ENCODE peak calls at places on chromosome 12, in four cellular contexts. One of them, this sample, is unnamed.
A peak's percentile ranks its signal among the peaks of the same experiment; 100 is the strongest.

GRCh38 chr12:92953747-92954146 is 24.7 kb upstream of the EEA1 start:
- DNase-seq in heart right ventricle: no peak
- DNase-seq in adrenal gland: no peak
- DNase-seq in testis: no peak
- DNase-seq in this sample: no peak

GRCh38 chr12:1272132-1272531 is 281.1 kb downstream of the ERC1 start:
- DNase-seq in heart right ventricle: no peak
- DNase-seq in adrenal gland: no peak
- DNase-seq in testis: no peak
- DNase-seq in this sample: no peak

GRCh38 chr12:107884769-107885694 is 110.5 kb downstream of the ASCL4 start:
- DNase-seq in heart right ventricle: peak; percentile 38
- DNase-seq in adrenal gland: peak; percentile 66
- DNase-seq in testis: peak; percentile 59
- DNase-seq in this sample: peak; percentile 68

GRCh38 chr12:29149691-29150382 is 759 bp downstream of the FAR2 start:
- DNase-seq in heart right ventricle: no peak
- DNase-seq in adrenal gland: no peak
- DNase-seq in testis: no peak
- DNase-seq in this sample: peak; percentile 72

GRCh38 chr12:42325326-42325775 is 543 bp downstream of the ZCRB1 start:
- DNase-seq in heart right ventricle: no peak
- DNase-seq in adrenal gland: no peak
- DNase-seq in testis: no peak
- DNase-seq in this sample: no peak

GRCh38 chr12:91781114-91781513 is 364.5 kb downstream of the BTG1 start:
- DNase-seq in heart right ventricle: no peak
- DNase-seq in adrenal gland: no peak
- DNase-seq in testis: no peak
- DNase-seq in this sample: no peak

GRCh38 chr12:15978431-15978950 is 67.4 kb downstream of the DERA start:
- DNase-seq in heart right ventricle: no peak
- DNase-seq in adrenal gland: no peak
- DNase-seq in testis: no peak
- DNase-seq in this sample: no peak

GRCh38 chr12:17511369-17511768 is 578.6 kb downstream of the RERGL start:
- DNase-seq in heart right ventricle: no peak
- DNase-seq in adrenal gland: no peak
- DNase-seq in testis: no peak
- DNase-seq in this sample: peak; percentile 16

GRCh38 chr12:100992194-100992593 is 197.6 kb downstream of the ANO4 start:
- DNase-seq in heart right ventricle: no peak
- DNase-seq in adrenal gland: no peak
- DNase-seq in testis: no peak
- DNase-seq in this sample: no peak

GRCh38 chr12:118448341-118448740 is 72.0 kb downstream of the SUDS3 start:
- DNase-seq in heart right ventricle: no peak
- DNase-seq in adrenal gland: peak; percentile 9
- DNase-seq in testis: no peak
- DNase-seq in this sample: no peak

GRCh38 chr12:53325539-53326061 is 4.2 kb upstream of the AAAS start:
- DNase-seq in heart right ventricle: no peak
- DNase-seq in adrenal gland: peak; percentile 59
- DNase-seq in testis: peak; percentile 33
- DNase-seq in this sample: peak; percentile 91

GRCh38 chr12:20798561-20798960 is 11.9 kb upstream of the SLCO1B3 start:
- DNase-seq in heart right ventricle: no peak
- DNase-seq in adrenal gland: no peak
- DNase-seq in testis: no peak
- DNase-seq in this sample: peak; percentile 10

GRCh38 chr12:104464899-104465298 is 8.2 kb downstream of the CHST11 start:
- DNase-seq in heart right ventricle: no peak
- DNase-seq in adrenal gland: no peak
- DNase-seq in testis: no peak
- DNase-seq in this sample: no peak

GRCh38 chr12:2101798-2102197 is 49.0 kb downstream of the CACNA1C start:
- DNase-seq in heart right ventricle: no peak
- DNase-seq in adrenal gland: no peak
- DNase-seq in testis: no peak
- DNase-seq in this sample: no peak

GRCh38 chr12:7190268-7191055 is 976 bp downstream of the PEX5 start:
- DNase-seq in heart right ventricle: peak; percentile 18
- DNase-seq in adrenal gland: peak; percentile 44
- DNase-seq in testis: peak; percentile 72
- DNase-seq in this sample: peak; percentile 56

GRCh38 chr12:101256271-101256670 is 23.6 kb upstream of the UTP20 start:
- DNase-seq in heart right ventricle: no peak
- DNase-seq in adrenal gland: no peak
- DNase-seq in testis: no peak
- DNase-seq in this sample: no peak

GRCh38 chr12:16949351-16949750 is 343.4 kb upstream of the LMO3 start:
- DNase-seq in heart right ventricle: no peak
- DNase-seq in adrenal gland: no peak
- DNase-seq in testis: no peak
- DNase-seq in this sample: no peak

DNA sequence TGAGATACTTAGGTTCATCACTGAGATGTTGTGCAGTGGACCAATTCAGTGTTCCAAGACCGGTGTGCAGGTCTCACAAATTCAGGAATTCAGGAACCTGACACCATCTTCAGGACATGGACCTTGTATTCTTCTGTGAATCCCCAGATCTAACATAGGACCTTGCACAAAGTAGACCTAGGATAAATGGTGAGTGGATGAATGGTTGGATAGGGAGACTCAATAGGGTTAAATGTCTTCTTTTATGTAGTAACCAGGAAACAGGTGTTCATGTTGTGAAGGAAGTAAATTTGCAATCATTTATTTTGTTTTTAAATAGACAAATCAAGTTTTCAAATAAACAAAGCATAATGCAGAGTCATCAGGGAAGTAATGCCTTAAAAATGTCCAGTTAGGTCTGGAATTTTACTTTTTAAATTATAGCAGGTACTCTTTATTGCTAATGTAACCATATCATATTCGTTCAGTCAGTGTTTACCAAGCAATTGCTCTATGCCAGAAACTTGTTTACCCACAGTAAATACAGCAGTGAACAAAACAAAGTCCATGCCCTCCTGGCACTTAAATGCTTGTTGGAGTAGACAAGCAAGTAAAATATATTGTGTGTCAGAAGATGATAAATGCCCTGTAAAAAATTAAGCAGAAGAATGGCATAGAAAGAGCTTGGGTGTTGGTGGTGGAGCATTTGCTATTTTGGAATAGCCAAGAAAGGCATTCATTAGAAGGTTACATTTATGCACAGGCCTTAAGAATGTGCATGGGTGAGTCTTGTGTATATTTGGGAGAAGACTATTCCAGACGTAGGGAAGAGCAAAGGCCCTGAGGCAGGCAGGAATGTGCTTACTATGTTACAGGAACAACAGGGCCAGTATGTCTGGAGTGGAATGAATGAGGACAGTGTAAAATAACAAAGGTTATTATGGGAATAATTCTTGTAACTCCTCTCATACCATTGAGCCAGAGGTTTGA is 26.3 kb downstream of the RXYLT1 start:
- DNase-seq in heart right ventricle: no peak
- DNase-seq in adrenal gland: no peak
- DNase-seq in testis: no peak
- DNase-seq in this sample: no peak
- H3K4me3 ChIP-seq in heart right ventricle: no peak overlapping the region
- H3K4me3 ChIP-seq in adrenal gland: no peak overlapping the region
- H3K4me3 ChIP-seq in testis: no peak overlapping the region
- H3K4me3 ChIP-seq in this sample: no peak overlapping the region

GRCh38 chr12:49905718-49906314 is 2.1 kb upstream of the FAIM2 start:
- DNase-seq in heart right ventricle: no peak
- DNase-seq in adrenal gland: no peak
- DNase-seq in testis: no peak
- DNase-seq in this sample: no peak
- H3K27me3 ChIP-seq in heart right ventricle: peaks cover 25% of the 10 kb centered on the region
- H3K27me3 ChIP-seq in adrenal gland: no peaks in the 10 kb centered on the region
- H3K27me3 ChIP-seq in testis: no peaks in the 10 kb centered on the region
- H3K27me3 ChIP-seq in this sample: peaks cover 21% of the 10 kb centered on the region

DNA sequence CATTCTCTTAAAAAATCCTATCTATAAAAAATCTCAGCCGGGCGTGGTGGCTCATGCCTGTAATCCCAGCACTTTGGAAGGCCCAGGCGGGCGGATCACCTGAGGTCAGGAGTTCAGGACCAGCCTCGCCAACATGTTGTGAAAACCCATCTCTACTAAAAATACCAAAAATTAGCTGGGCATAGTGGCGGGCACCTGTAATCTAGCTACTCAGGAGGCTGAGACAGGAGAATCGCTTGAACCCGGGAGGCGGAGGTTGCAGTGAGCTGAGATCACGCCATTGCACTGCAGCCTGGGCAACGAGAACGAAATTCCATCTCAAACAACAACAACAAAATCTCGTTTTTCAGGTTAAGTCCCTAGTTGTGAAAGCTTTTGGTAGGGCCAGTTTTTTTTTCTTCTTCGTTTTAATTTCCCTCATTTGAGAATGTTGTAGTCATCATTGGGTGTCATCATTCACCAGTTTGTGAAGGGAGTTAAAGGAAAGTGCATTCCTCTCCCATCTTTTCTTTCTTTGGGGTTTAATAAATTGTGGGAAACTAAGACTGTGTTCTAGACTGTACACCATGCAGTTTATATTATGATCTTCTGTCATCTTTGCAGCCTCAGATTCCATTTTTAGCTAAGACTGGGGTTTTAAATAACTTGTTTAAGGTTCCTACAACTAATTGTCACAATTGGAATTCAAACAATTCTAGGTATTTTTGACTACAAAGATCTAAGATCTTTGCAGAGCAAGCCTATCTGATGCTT is 23.9 kb downstream of the MDM2 start:
- DNase-seq in heart right ventricle: no peak
- DNase-seq in adrenal gland: no peak
- DNase-seq in testis: no peak
- DNase-seq in this sample: no peak
- H3K36me3 ChIP-seq in heart right ventricle: no peaks in the 10 kb centered on the region
- H3K36me3 ChIP-seq in adrenal gland: peaks cover 88% of the 10 kb centered on the region
- H3K36me3 ChIP-seq in testis: no peaks in the 10 kb centered on the region
- H3K36me3 ChIP-seq in this sample: peaks cover 26% of the 10 kb centered on the region

GRCh38 chr12:4267904-4268548 is 5.5 kb upstream of the CCND2 start:
- DNase-seq in heart right ventricle: no peak
- DNase-seq in adrenal gland: no peak
- DNase-seq in testis: no peak
- DNase-seq in this sample: no peak

GRCh38 chr12:4269279-4269991 is 4.1 kb upstream of the CCND2 start:
- DNase-seq in heart right ventricle: peak; percentile 94
- DNase-seq in adrenal gland: peak; percentile 84
- DNase-seq in testis: peak; percentile 87
- DNase-seq in this sample: peak; percentile 93

GRCh38 chr12:4270016-4270669 is 3.4 kb upstream of the CCND2 start:
- DNase-seq in heart right ventricle: no peak
- DNase-seq in adrenal gland: no peak
- DNase-seq in testis: no peak
- DNase-seq in this sample: peak; percentile 53

GRCh38 chr12:4266990-4267389 is 6.6 kb upstream of the CCND2 start:
- DNase-seq in heart right ventricle: no peak
- DNase-seq in adrenal gland: no peak
- DNase-seq in testis: no peak
- DNase-seq in this sample: no peak

DNA sequence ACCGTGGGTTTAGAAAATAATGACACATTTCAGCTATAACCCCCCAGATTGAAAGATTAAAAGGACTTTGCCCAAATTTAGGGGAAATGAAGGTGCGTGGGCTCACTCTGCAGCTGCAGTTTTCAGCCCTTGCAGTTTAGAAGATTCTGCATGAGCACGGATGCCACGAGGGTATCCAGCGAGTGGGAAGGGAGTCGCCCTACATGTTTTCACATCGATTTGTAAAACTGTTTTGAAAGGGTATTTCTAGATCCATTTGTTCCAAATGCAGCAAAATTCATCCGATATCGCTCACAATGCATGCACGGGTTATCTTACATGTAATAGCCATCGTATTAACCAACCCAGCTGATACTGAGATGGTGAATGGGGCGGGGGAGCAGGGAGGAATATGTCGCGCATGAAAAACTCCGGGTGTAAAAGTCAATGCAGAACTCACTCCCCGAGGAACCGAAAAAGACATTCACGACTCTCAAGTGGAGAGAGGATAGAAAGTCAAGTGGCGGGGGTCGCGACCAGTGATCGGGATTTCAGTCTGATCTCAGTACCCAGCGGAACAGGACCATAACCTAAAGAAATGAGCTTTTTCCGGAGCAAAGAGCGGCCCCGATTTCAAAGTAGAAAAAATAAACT is 4.9 kb upstream of the CCND2 start:
- DNase-seq in heart right ventricle: no peak
- DNase-seq in adrenal gland: no peak
- DNase-seq in testis: no peak
- DNase-seq in this sample: no peak
- H3K4me3 ChIP-seq in heart right ventricle: peak overlapping the region; percentile 86
- H3K4me3 ChIP-seq in adrenal gland: peak overlapping the region; percentile 5
- H3K4me3 ChIP-seq in testis: peak overlapping the region; percentile 41
- H3K4me3 ChIP-seq in this sample: peak overlapping the region; percentile 99

GRCh38 chr12:51850081-51850932 is 1.8 kb upstream of the FIGNL2 start:
- DNase-seq in heart right ventricle: no peak
- DNase-seq in adrenal gland: no peak
- DNase-seq in testis: no peak
- DNase-seq in this sample: no peak

GRCh38 chr12:51850933-51851244 is 2.4 kb upstream of the FIGNL2 start:
- DNase-seq in heart right ventricle: no peak
- DNase-seq in adrenal gland: no peak
- DNase-seq in testis: no peak
- DNase-seq in this sample: peak; percentile 24

GRCh38 chr12:51847830-51848727 is at the start of gene FIGNL2:
- DNase-seq in heart right ventricle: peak; percentile 46
- DNase-seq in adrenal gland: no peak
- DNase-seq in testis: no peak
- DNase-seq in this sample: peak; percentile 88

GRCh38 chr12:51846911-51847829 is 1.3 kb downstream of the FIGNL2 start:
- DNase-seq in heart right ventricle: peak; percentile 64
- DNase-seq in adrenal gland: peak; percentile 40
- DNase-seq in testis: peak; percentile 60
- DNase-seq in this sample: peak; percentile 95

GRCh38 chr12:51848843-51849735 is 571 bp upstream of the FIGNL2 start:
- DNase-seq in heart right ventricle: peak; percentile 39
- DNase-seq in adrenal gland: no peak
- DNase-seq in testis: no peak
- DNase-seq in this sample: peak; percentile 99
- H3K27me3 ChIP-seq in heart right ventricle: peaks cover 42% of the 10 kb centered on the region
- H3K27me3 ChIP-seq in adrenal gland: peaks cover 31% of the 10 kb centered on the region
- H3K27me3 ChIP-seq in testis: no peaks in the 10 kb centered on the region
- H3K27me3 ChIP-seq in this sample: peaks cover 57% of the 10 kb centered on the region

DNA sequence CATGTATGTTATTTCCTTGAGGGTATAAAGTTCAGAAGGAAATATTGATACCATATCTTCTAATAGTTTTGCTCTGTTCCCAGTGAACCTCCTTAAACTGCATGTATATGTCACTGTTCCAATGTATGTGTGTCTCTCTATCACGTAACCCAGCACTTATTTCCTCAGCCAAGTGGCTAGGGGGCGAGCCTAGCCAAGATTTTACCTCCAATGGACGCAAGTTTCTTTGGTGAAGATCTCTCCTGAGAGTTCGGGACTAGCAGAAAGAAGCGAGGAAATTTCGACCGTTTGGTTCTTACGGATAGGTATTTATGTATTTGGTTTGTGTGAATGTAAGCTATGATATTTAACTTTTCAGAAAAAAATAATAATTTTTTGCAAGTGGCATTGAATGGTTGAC is 2.5 kb downstream of the SFSWAP start:
- DNase-seq in heart right ventricle: no peak
- DNase-seq in adrenal gland: no peak
- DNase-seq in testis: no peak
- DNase-seq in this sample: no peak
- H3K36me3 ChIP-seq in heart right ventricle: no peaks in the 10 kb centered on the region
- H3K36me3 ChIP-seq in adrenal gland: peaks cover 44% of the 10 kb centered on the region
- H3K36me3 ChIP-seq in testis: no peaks in the 10 kb centered on the region
- H3K36me3 ChIP-seq in this sample: peaks cover 19% of the 10 kb centered on the region

This sample was measured in H7.